ENCODE peak calls at places on chromosome 11, in seven cellular contexts. K, H, G, X, Z, F and U are unnamed samples.

GRCh38 chr11:132886335-132886734 is 646.0 kb downstream of the OPCML start:
- DNase-seq in F (no peak), H (no peak), K (no peak), G (no peak), Z (no peak), X (no peak), U (no peak)

GRCh38 chr11:20077973-20078372 is 82.3 kb downstream of the DBX1 start:
- DNase-seq in G (no peak), X (no peak), Z (no peak), F (no peak), H (no peak), K (no peak), U (no peak)

GRCh38 chr11:63705526-63705925 is 24.2 kb downstream of the RTN3 start:
- DNase-seq in K (no peak), G (no peak), X (no peak), H (no peak), Z (no peak), F (no peak), U (no peak)

GRCh38 chr11:79397252-79397651 is 43.6 kb downstream of the TENM4 start:
- DNase-seq in G (no peak), F (no peak), X (no peak), H (no peak), Z (no peak), K (no peak), U (no peak)

GRCh38 chr11:37505406-37505805 is 907.4 kb upstream of the RAG2 start:
- DNase-seq in H (no peak), F (no peak), Z (no peak), K (no peak), G (no peak), X (no peak), U (no peak)

GRCh38 chr11:122178795-122179194 is 62.8 kb upstream of the BLID start:
- DNase-seq in G (no peak), F (no peak), Z (no peak), K (no peak), X (no peak), H (no peak), U (no peak)

GRCh38 chr11:70456921-70457532 is 58.7 kb downstream of the CTTN start:
- DNase-seq in G (no peak), H (no peak), Z (no peak), X (peak; percentile 37), F (peak; percentile 28), K (no peak), U (no peak)

GRCh38 chr11:60951611-60951908 is 416 bp downstream of the SLC15A3 start:
- DNase-seq in Z (no peak), G (no peak), X (no peak), F (no peak), K (no peak), H (no peak), U (no peak)

GRCh38 chr11:48141475-48142100 is 75.0 kb upstream of the OR4B1 start:
- DNase-seq in Z (no peak), K (no peak), G (no peak), X (peak; percentile 35), H (no peak), F (no peak), U (no peak)

GRCh38 chr11:47510231-47510630 is 42.7 kb downstream of the CELF1 start:
- DNase-seq in H (no peak), F (no peak), G (no peak), Z (no peak), X (no peak), K (no peak), U (no peak)

GRCh38 chr11:72828081-72828567 is 13.9 kb downstream of the ATG16L2 start:
- DNase-seq in G (no peak), F (no peak), X (no peak), K (no peak), H (no peak), Z (no peak), U (no peak)

GRCh38 chr11:4851033-4851432 is 2.0 kb upstream of the OR51S1 start:
- DNase-seq in F (no peak), H (no peak), G (no peak), Z (no peak), X (no peak), K (peak; percentile 61), U (no peak)

GRCh38 chr11:88050247-88050646 is 125.0 kb downstream of the RAB38 start:
- DNase-seq in H (no peak), F (no peak), K (no peak), G (no peak), X (no peak), Z (no peak), U (no peak)